ENCODE peak calls at places on chromosomes 3 and 15, in four cellular contexts. One of them, this sample, is unnamed.

GRCh38 chr3:9903238-9903624 is 583 bp downstream of the IL17RE start:
- DNase-seq in HS-5: peak; percentile 42
- DNase-seq in hippocampal formation: no peak
- DNase-seq in astrocyte: no peak
- DNase-seq in this sample: no peak

GRCh38 chr3:69012836-69013255 is 638 bp downstream of the EOGT start:
- DNase-seq in HS-5: no peak
- DNase-seq in hippocampal formation: peak; percentile 27
- DNase-seq in astrocyte: peak; percentile 29
- DNase-seq in this sample: no peak

GRCh38 chr3:188264231-188265213 is 110.6 kb downstream of the LPP start:
- DNase-seq in HS-5: no peak
- DNase-seq in hippocampal formation: peak; percentile 5
- DNase-seq in astrocyte: peak; percentile 69
- DNase-seq in this sample: no peak

GRCh38 chr3:147311716-147312115 is 94.6 kb downstream of the ZIC4 start:
- DNase-seq in HS-5: no peak
- DNase-seq in hippocampal formation: no peak
- DNase-seq in astrocyte: no peak
- DNase-seq in this sample: no peak

GRCh38 chr3:184117649-184118048 is 17.5 kb upstream of the EIF2B5 start:
- DNase-seq in HS-5: no peak
- DNase-seq in hippocampal formation: no peak
- DNase-seq in astrocyte: no peak
- DNase-seq in this sample: no peak

GRCh38 chr3:187291512-187292132 is at the start of gene MASP1:
- DNase-seq in HS-5: no peak
- DNase-seq in hippocampal formation: no peak
- DNase-seq in astrocyte: no peak
- DNase-seq in this sample: no peak

GRCh38 chr3:76664816-76665215 is 375.1 kb upstream of the ROBO2 start:
- DNase-seq in HS-5: no peak
- DNase-seq in hippocampal formation: no peak
- DNase-seq in astrocyte: no peak
- DNase-seq in this sample: no peak

GRCh38 chr3:111762535-111762934 is 96.5 kb upstream of the PHLDB2 start:
- DNase-seq in HS-5: no peak
- DNase-seq in hippocampal formation: no peak
- DNase-seq in astrocyte: peak; percentile 86
- DNase-seq in this sample: no peak

GRCh38 chr3:134065836-134066538 is 36.3 kb upstream of the SLCO2A1 start:
- DNase-seq in HS-5: no peak
- DNase-seq in hippocampal formation: no peak
- DNase-seq in astrocyte: no peak
- DNase-seq in this sample: no peak

GRCh38 chr3:118736107-118736506 is 298.5 kb downstream of the IGSF11 start:
- DNase-seq in HS-5: no peak
- DNase-seq in hippocampal formation: no peak
- DNase-seq in astrocyte: no peak
- DNase-seq in this sample: no peak

GRCh38 chr15:45112592-45113379 is 1.2 kb downstream of the DUOX2 start:
- DNase-seq in HS-5: no peak
- DNase-seq in hippocampal formation: no peak
- DNase-seq in astrocyte: no peak
- DNase-seq in this sample: no peak

GRCh38 chr15:89141885-89142284 is 53.6 kb downstream of the ABHD2 start:
- DNase-seq in HS-5: no peak
- DNase-seq in hippocampal formation: no peak
- DNase-seq in astrocyte: no peak
- DNase-seq in this sample: no peak

GRCh38 chr3:162643245-162643644 is 1146.6 kb downstream of the OTOL1 start:
- DNase-seq in HS-5: no peak
- DNase-seq in hippocampal formation: no peak
- DNase-seq in astrocyte: no peak
- DNase-seq in this sample: no peak

GRCh38 chr3:182364323-182364722 is 429.0 kb upstream of the ATP11B start:
- DNase-seq in HS-5: no peak
- DNase-seq in hippocampal formation: no peak
- DNase-seq in astrocyte: peak; percentile 47
- DNase-seq in this sample: no peak

GRCh38 chr3:111729087-111729846 is 129.8 kb upstream of the PHLDB2 start:
- DNase-seq in HS-5: no peak
- DNase-seq in hippocampal formation: no peak
- DNase-seq in astrocyte: peak; percentile 93
- DNase-seq in this sample: no peak

GRCh38 chr3:189304465-189305341 is 132.9 kb downstream of the TPRG1 start:
- DNase-seq in HS-5: no peak
- DNase-seq in hippocampal formation: no peak
- DNase-seq in astrocyte: peak; percentile 41
- DNase-seq in this sample: no peak

GRCh38 chr3:97612632-97613031 is 151.9 kb upstream of the ARL6 start:
- DNase-seq in HS-5: no peak
- DNase-seq in hippocampal formation: no peak
- DNase-seq in astrocyte: no peak
- DNase-seq in this sample: no peak

GRCh38 chr15:42152196-42152920 is 4.1 kb downstream of the PLA2G4F start:
- DNase-seq in HS-5: no peak
- DNase-seq in hippocampal formation: peak; percentile 25
- DNase-seq in astrocyte: no peak
- DNase-seq in this sample: no peak

GRCh38 chr3:186841637-186842036 is 873 bp upstream of the ADIPOQ start:
- DNase-seq in HS-5: no peak
- DNase-seq in hippocampal formation: no peak
- DNase-seq in astrocyte: no peak
- DNase-seq in this sample: no peak

GRCh38 chr3:46861293-46861995 is 1.8 kb downstream of the MYL3 start:
- DNase-seq in HS-5: no peak
- DNase-seq in hippocampal formation: no peak
- DNase-seq in astrocyte: no peak
- DNase-seq in this sample: no peak

This sample was measured in naive thymus-derived CD4-positive, alpha-beta T cell.